ENCODE peak calls at places on chromosomes 13 and 19, in eight cellular contexts. T, U, E, M, J, C, P and R are unnamed samples.

GRCh38 chr13:110109140-110109783 is 197.7 kb downstream of the COL4A1 start:
- DNase-seq in T (no peak), U (no peak), E (no peak), M (no peak), J (no peak), C (no peak), P (no peak), R (no peak)

GRCh38 chr13:24228852-24229458 is 68.4 kb downstream of the SPATA13 start:
- DNase-seq in T (peak), U (peak), E (no peak), M (peak), J (peak), C (peak), P (no peak), R (no peak)

GRCh38 chr13:31775686-31776085 is 36.4 kb downstream of the RXFP2 start:
- DNase-seq in T (no peak), U (no peak), E (no peak), M (no peak), J (no peak), C (no peak), P (peak), R (no peak)

GRCh38 chr13:24196593-24197197 is 36.2 kb downstream of the SPATA13 start:
- DNase-seq in T (no peak), U (no peak), E (no peak), M (no peak), J (no peak), C (no peak), P (no peak), R (no peak)

GRCh38 chr13:113084943-113085540 is 20.5 kb upstream of the F7 start:
- DNase-seq in T (no peak), U (no peak), E (no peak), M (no peak), J (no peak), C (no peak), P (no peak), R (no peak)

GRCh38 chr19:58581227-58582141 is 8.3 kb upstream of the MZF1 start:
- DNase-seq in T (peak), U (peak), E (peak), M (peak), J (peak), C (peak), P (peak), R (peak)

GRCh38 chr13:76019421-76020044 is 383.4 kb downstream of the LMO7 start:
- DNase-seq in T (no peak), U (no peak), E (no peak), M (no peak), J (no peak), C (peak), P (peak), R (no peak)

GRCh38 chr19:41589371-41589770 is 13.4 kb downstream of the CEACAM21 start:
- DNase-seq in T (no peak), U (no peak), E (no peak), M (no peak), J (no peak), C (no peak), P (no peak), R (no peak)

GRCh38 chr19:1554968-1555801 is 12.9 kb downstream of the MEX3D start:
- DNase-seq in T (no peak), U (no peak), E (no peak), M (no peak), J (no peak), C (no peak), P (no peak), R (no peak)

GRCh38 chr13:23608704-23609413 is 38.6 kb downstream of the TNFRSF19 start:
- DNase-seq in T (no peak), U (no peak), E (no peak), M (no peak), J (peak), C (no peak), P (peak), R (no peak)

GRCh38 chr13:24606486-24607170 is 73.6 kb upstream of the ATP12A start:
- DNase-seq in T (no peak), U (no peak), E (no peak), M (no peak), J (no peak), C (no peak), P (no peak), R (no peak)

GRCh38 chr13:45361596-45362206 is 20.7 kb upstream of the TPT1 start:
- DNase-seq in T (peak), U (no peak), E (peak), M (no peak), J (peak), C (no peak), P (no peak), R (no peak)

GRCh38 chr13:48483589-48483988 is 49.3 kb downstream of the RCBTB2 start:
- DNase-seq in T (no peak), U (no peak), E (no peak), M (no peak), J (no peak), C (no peak), P (no peak), R (no peak)

GRCh38 chr13:75178436-75178835 is 303.5 kb downstream of the TBC1D4 start:
- DNase-seq in T (peak), U (no peak), E (no peak), M (no peak), J (no peak), C (no peak), P (no peak), R (no peak)

GRCh38 chr19:1161716-1162115 is 12.4 kb downstream of the SBNO2 start:
- DNase-seq in T (peak), U (no peak), E (no peak), M (no peak), J (no peak), C (no peak), P (no peak), R (no peak)

GRCh38 chr19:24054044-24054935 is 32.7 kb upstream of the ZNF254 start:
- DNase-seq in T (peak), U (no peak), E (no peak), M (no peak), J (peak), C (no peak), P (no peak), R (no peak)

GRCh38 chr19:45952691-45953505 is 20.8 kb downstream of the NOVA2 start:
- DNase-seq in T (peak), U (peak), E (no peak), M (peak), J (peak), C (peak), P (peak), R (peak)

GRCh38 chr19:15519433-15519976 is 11.2 kb downstream of the CYP4F22 start:
- DNase-seq in T (no peak), U (no peak), E (no peak), M (no peak), J (no peak), C (no peak), P (no peak), R (no peak)

GRCh38 chr13:41443969-41444368 is 13.4 kb upstream of the RGCC start:
- DNase-seq in T (no peak), U (no peak), E (no peak), M (no peak), J (no peak), C (no peak), P (no peak), R (no peak)

GRCh38 chr19:46159418-46159817 is 11.4 kb downstream of the IGFL2 start:
- DNase-seq in T (peak), U (no peak), E (no peak), M (no peak), J (no peak), C (no peak), P (no peak), R (no peak)

GRCh38 chr19:6532244-6532999 is 1.6 kb downstream of the TNFSF9 start:
- DNase-seq in T (no peak), U (no peak), E (no peak), M (no peak), J (no peak), C (no peak), P (no peak), R (peak)

GRCh38 chr19:6737873-6738725 is 719 bp upstream of the GPR108 start:
- DNase-seq in T (peak), U (peak), E (peak), M (peak), J (peak), C (peak), P (peak), R (peak)

GRCh38 chr19:34757441-34757840 is 15.6 kb downstream of the ZNF599 start:
- DNase-seq in T (no peak), U (no peak), E (no peak), M (no peak), J (no peak), C (no peak), P (no peak), R (no peak)

GRCh38 chr19:35004517-35005255 is 4.6 kb downstream of the GRAMD1A start:
- DNase-seq in T (no peak), U (peak), E (no peak), M (no peak), J (no peak), C (no peak), P (no peak), R (no peak)

GRCh38 chr19:3683405-3683865 is 16.8 kb downstream of the PIP5K1C start:
- DNase-seq in T (no peak), U (no peak), E (no peak), M (no peak), J (peak), C (peak), P (peak), R (no peak)

GRCh38 chr13:114068723-114069322 is 63.6 kb downstream of the RASA3 start:
- DNase-seq in T (no peak), U (no peak), E (peak), M (no peak), J (peak), C (no peak), P (no peak), R (no peak)

GRCh38 chr13:75101997-75102720 is 379.8 kb downstream of the TBC1D4 start:
- DNase-seq in T (peak), U (no peak), E (no peak), M (no peak), J (peak), C (peak), P (no peak), R (no peak)

GRCh38 chr13:80338781-80339577 is 1.9 kb downstream of the SPRY2 start:
- DNase-seq in T (peak), U (peak), E (peak), M (no peak), J (peak), C (peak), P (peak), R (peak)

GRCh38 chr13:30257433-30258099 is 49.8 kb downstream of the KATNAL1 start:
- DNase-seq in T (no peak), U (no peak), E (no peak), M (no peak), J (peak), C (peak), P (no peak), R (no peak)

GRCh38 chr13:48653074-48654054 is at the start of gene CYSLTR2:
- DNase-seq in T (no peak), U (no peak), E (no peak), M (peak), J (peak), C (peak), P (no peak), R (no peak)

GRCh38 chr19:41904118-41904870 is 21.3 kb downstream of the ARHGEF1 start:
- DNase-seq in T (no peak), U (peak), E (peak), M (no peak), J (no peak), C (no peak), P (no peak), R (no peak)

GRCh38 chr19:940591-941291 is 14.9 kb downstream of the ARID3A start:
- DNase-seq in T (peak), U (peak), E (peak), M (no peak), J (peak), C (no peak), P (peak), R (no peak)

GRCh38 chr19:6971366-6971765 is 49.9 kb downstream of the MBD3L2B start:
- DNase-seq in T (peak), U (no peak), E (no peak), M (no peak), J (no peak), C (no peak), P (no peak), R (no peak)

GRCh38 chr13:94054159-94054558 is 425.3 kb downstream of the DCT start:
- DNase-seq in T (no peak), U (no peak), E (no peak), M (no peak), J (no peak), C (no peak), P (no peak), R (no peak)

GRCh38 chr13:31485651-31486051 is 253.7 kb upstream of the RXFP2 start:
- DNase-seq in T (no peak), U (no peak), E (no peak), M (no peak), J (peak), C (no peak), P (no peak), R (no peak)

GRCh38 chr19:519449-519865 is 12.1 kb upstream of the CDC34 start:
- DNase-seq in T (no peak), U (no peak), E (no peak), M (no peak), J (no peak), C (no peak), P (no peak), R (no peak)

GRCh38 chr19:14366529-14366928 is 14.7 kb upstream of the ADGRE5 start:
- DNase-seq in T (peak), U (peak), E (peak), M (peak), J (peak), C (peak), P (peak), R (peak)

GRCh38 chr19:28878862-28879566 is 333.9 kb downstream of the UQCRFS1 start:
- DNase-seq in T (peak), U (peak), E (peak), M (peak), J (peak), C (peak), P (peak), R (no peak)
- TF ChIP-seq CTCF in T (peak), U (peak), E (peak), M (peak), J (peak), C (peak), P (peak), R (peak)

GRCh38 chr19:11020982-11021759 is 60.3 kb downstream of the SMARCA4 start:
- DNase-seq in T (no peak), U (no peak), E (no peak), M (no peak), J (no peak), C (no peak), P (no peak), R (no peak)
- H3K4me3 ChIP-seq in T (no peak), U (no peak), E (no peak), M (no peak), J (no peak), C (no peak), P (no peak), R (no peak)

GRCh38 chr19:40236026-40236355 is 9.5 kb upstream of the CCNP start:
- DNase-seq in T (no peak), U (no peak), E (no peak), M (no peak), J (no peak), C (no peak), P (no peak), R (no peak)

GRCh38 chr19:40236366-40236765 is 9.9 kb upstream of the CCNP start:
- DNase-seq in T (no peak), U (no peak), E (no peak), M (no peak), J (no peak), C (no peak), P (no peak), R (no peak)

GRCh38 chr19:40234429-40235237 is 8.1 kb upstream of the CCNP start:
- DNase-seq in T (no peak), U (no peak), E (no peak), M (no peak), J (no peak), C (no peak), P (no peak), R (no peak)

GRCh38 chr19:40233811-40234389 is 7.4 kb upstream of the CCNP start:
- DNase-seq in T (no peak), U (no peak), E (no peak), M (no peak), J (no peak), C (no peak), P (no peak), R (no peak)

DNA sequence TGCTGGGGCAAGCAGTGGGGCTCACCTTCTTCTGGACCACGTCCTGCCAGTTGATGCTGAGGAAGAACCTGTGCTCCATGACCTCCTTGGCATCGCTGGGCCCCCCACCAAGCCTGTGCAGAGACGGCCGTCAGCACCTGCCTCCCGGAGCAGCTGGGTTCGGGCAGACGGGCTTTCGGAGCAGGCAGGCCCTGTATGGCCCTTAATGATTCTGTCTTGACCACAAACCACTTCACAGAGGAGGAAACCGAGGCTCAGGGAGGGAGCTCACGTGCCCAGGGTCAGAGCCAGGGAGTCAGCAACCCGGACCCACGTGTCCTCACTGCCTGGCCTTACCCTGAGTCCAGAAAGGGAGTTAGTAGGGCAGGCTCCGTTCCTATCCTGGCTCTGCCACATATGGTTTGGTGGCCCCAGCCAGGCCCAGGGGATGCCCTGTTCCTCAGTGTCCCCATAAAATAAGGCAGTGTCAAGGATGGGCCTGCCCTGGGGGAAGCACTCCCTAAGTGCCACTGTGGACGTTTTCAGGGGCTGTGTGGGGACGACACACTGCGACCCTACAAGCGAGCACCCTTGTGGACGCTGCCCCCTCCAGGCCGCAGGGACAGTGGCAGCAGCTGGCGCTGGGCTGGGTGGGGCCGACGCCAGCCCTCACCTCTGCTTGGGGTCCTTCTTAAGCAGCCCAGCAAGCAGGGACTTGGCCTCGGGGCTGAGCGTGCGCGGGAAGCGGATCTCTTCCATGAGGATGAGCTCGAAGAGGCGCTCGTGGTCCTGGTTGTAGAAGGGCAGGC is 8.9 kb upstream of the CCNP start:
- DNase-seq in T (no peak), U (no peak), E (no peak), M (no peak), J (no peak), C (peak), P (no peak), R (no peak)
- TF ChIP-seq CTCF in T (no peak), U (no peak), E (no peak), M (no peak), J (no peak), C (peak), P (no peak), R (no peak)

GRCh38 chr19:56838680-56838929 is 1.9 kb downstream of the PEG3 start:
- DNase-seq in T (no peak), U (no peak), E (no peak), M (no peak), J (no peak), C (no peak), P (no peak), R (no peak)
- H3K4me3 ChIP-seq in T (no peak), U (peak), E (peak), M (no peak), J (no peak), C (no peak), P (peak), R (no peak)